ENCODE peak calls at places on chromosomes 3 and 15, in seven cellular contexts. L, O, T, V, Z, U and R are unnamed samples.

GRCh38 chr3:40680685-40681657 is 156.2 kb downstream of the ZNF621 start:
- DNase-seq in V (no peak), T (no peak), L (no peak), U (no peak), O (no peak), Z (no peak), R (no peak)

GRCh38 chr3:185912512-185912911 is 25.3 kb downstream of the TRA2B start:
- DNase-seq in V (no peak), Z (no peak), U (no peak), L (no peak), T (no peak), O (no peak), R (no peak)

GRCh38 chr15:51884517-51885236 is 55.2 kb downstream of the TMOD3 start:
- DNase-seq in V (no peak), T (no peak), L (no peak), Z (peak), O (no peak), U (peak), R (no peak)

GRCh38 chr3:194009019-194009418 is 126.9 kb upstream of the HES1 start:
- DNase-seq in U (no peak), V (no peak), Z (no peak), L (no peak), T (no peak), O (no peak), R (no peak)

GRCh38 chr15:89341316-89342005 is 6.8 kb upstream of the POLG start:
- DNase-seq in V (no peak), U (no peak), T (no peak), Z (no peak), L (no peak), O (no peak), R (no peak)

GRCh38 chr15:69713726-69714559 is 261.3 kb downstream of the RPLP1 start:
- DNase-seq in O (no peak), V (no peak), Z (no peak), T (no peak), L (no peak), U (peak), R (no peak)

GRCh38 chr3:113783463-113783862 is 36.6 kb downstream of the ATP6V1A start:
- DNase-seq in O (no peak), T (peak), L (peak), V (no peak), Z (peak), U (peak), R (peak)

GRCh38 chr15:49435201-49435600 is 12.2 kb downstream of the FGF7 start:
- DNase-seq in T (peak), L (peak), U (no peak), V (no peak), Z (peak), O (no peak), R (peak)

GRCh38 chr15:80695911-80696651 is 971 bp downstream of the ABHD17C start:
- DNase-seq in U (peak), T (no peak), Z (peak), O (no peak), L (no peak), V (no peak), R (peak)

GRCh38 chr15:66785637-66786036 is 83.6 kb downstream of the SMAD6 start:
- DNase-seq in V (no peak), U (peak), Z (no peak), O (no peak), T (peak), L (peak), R (peak)

GRCh38 chr3:149603126-149604074 is 54.4 kb downstream of the WWTR1 start:
- DNase-seq in O (no peak), T (peak), Z (peak), V (no peak), L (peak), U (peak), R (peak)

GRCh38 chr15:79394231-79394630 is 37.9 kb upstream of the MINAR1 start:
- DNase-seq in U (peak), O (no peak), L (no peak), T (peak), Z (peak), V (no peak), R (peak)

GRCh38 chr3:33777996-33778395 is 20.4 kb upstream of the PDCD6IP start:
- DNase-seq in Z (no peak), O (no peak), V (no peak), T (no peak), U (no peak), L (no peak), R (no peak)

GRCh38 chr3:141644931-141645330 is 93.2 kb upstream of the RNF7 start:
- DNase-seq in L (peak), Z (peak), T (peak), V (peak), O (no peak), U (peak), R (peak)

GRCh38 chr15:80929225-80929624 is 60.4 kb downstream of the MESD start:
- DNase-seq in U (peak), L (peak), O (no peak), Z (peak), V (no peak), T (peak), R (peak)

GRCh38 chr3:73520931-73521461 is 103.7 kb downstream of the PDZRN3 start:
- DNase-seq in Z (no peak), O (no peak), L (no peak), T (no peak), U (no peak), V (peak), R (no peak)

GRCh38 chr15:52206446-52206845 is 15.3 kb upstream of the GNB5 start:
- DNase-seq in U (peak), L (peak), T (no peak), Z (no peak), O (no peak), V (no peak), R (no peak)

GRCh38 chr3:189355481-189356201 is 183.9 kb downstream of the TPRG1 start:
- DNase-seq in U (peak), O (no peak), Z (peak), V (no peak), T (peak), L (peak), R (peak)

GRCh38 chr15:79418693-79419279 is 13.3 kb upstream of the MINAR1 start:
- DNase-seq in O (no peak), U (no peak), V (no peak), T (no peak), Z (no peak), L (no peak), R (no peak)

GRCh38 chr3:160998581-160998980 is 106.6 kb downstream of the B3GALNT1 start:
- DNase-seq in U (no peak), Z (no peak), O (no peak), L (no peak), V (no peak), T (no peak), R (no peak)

GRCh38 chr3:3015472-3016089 is 94.6 kb downstream of the IL5RA start:
- DNase-seq in L (peak), T (no peak), V (no peak), O (peak), U (no peak), Z (peak), R (peak)

GRCh38 chr3:111762535-111762934 is 96.5 kb upstream of the PHLDB2 start:
- DNase-seq in V (no peak), Z (no peak), U (peak), T (no peak), O (no peak), L (no peak), R (peak)

GRCh38 chr3:4821975-4822374 is 157.3 kb upstream of the BHLHE40 start:
- DNase-seq in T (no peak), O (no peak), L (no peak), U (no peak), V (no peak), Z (no peak), R (no peak)

GRCh38 chr3:67045711-67046465 is 47.8 kb downstream of the KBTBD8 start:
- DNase-seq in U (no peak), O (no peak), L (no peak), V (no peak), Z (no peak), T (no peak), R (no peak)

GRCh38 chr3:100516843-100517242 is 24.4 kb downstream of the TMEM45A start:
- DNase-seq in V (no peak), U (peak), T (no peak), Z (peak), O (no peak), L (peak), R (peak)